ENCODE peak calls at places on chromosomes 7 and 10, in six cellular contexts. X, K, C, Q, A and P are unnamed samples.

GRCh38 chr7:84058311-84059076 is 136.1 kb downstream of the SEMA3A start:
- DNase-seq in X (no peak), K (no peak), C (no peak), Q (no peak), A (no peak), P (no peak)

GRCh38 chr7:132087421-132087820 is 488.8 kb downstream of the PLXNA4 start:
- DNase-seq in X (no peak), K (no peak), C (no peak), Q (no peak), A (no peak), P (no peak)

GRCh38 chr10:73553726-73554125 is 37.4 kb downstream of the USP54 start:
- DNase-seq in X (no peak), K (no peak), C (no peak), Q (no peak), A (no peak), P (no peak)

GRCh38 chr10:105538933-105539332 is 897.8 kb downstream of the SORCS3 start:
- DNase-seq in X (no peak), K (no peak), C (no peak), Q (no peak), A (no peak), P (no peak)

GRCh38 chr7:9124320-9124719 is 690.9 kb downstream of the NXPH1 start:
- DNase-seq in X (no peak), K (no peak), C (no peak), Q (no peak), A (no peak), P (no peak)

GRCh38 chr10:106515206-106515790 is 649.2 kb downstream of the SORCS1 start:
- DNase-seq in X (no peak), K (peak), C (no peak), Q (no peak), A (no peak), P (no peak)

GRCh38 chr10:15112657-15113056 is 15.5 kb downstream of the RPP38 start:
- DNase-seq in X (no peak), K (no peak), C (no peak), Q (no peak), A (no peak), P (no peak)

GRCh38 chr7:155643804-155644177 is 670 bp upstream of the RBM33 start:
- DNase-seq in X (no peak), K (no peak), C (no peak), Q (no peak), A (no peak), P (no peak)

GRCh38 chr7:112067609-112068540 is 138.3 kb downstream of the DOCK4 start:
- DNase-seq in X (no peak), K (no peak), C (no peak), Q (no peak), A (no peak), P (no peak)

GRCh38 chr10:52768114-52768532 is 4.5 kb downstream of the MBL2 start:
- DNase-seq in X (no peak), K (no peak), C (no peak), Q (no peak), A (no peak), P (no peak)